ENCODE peak calls at places on chromosomes 12 and 14, in nine cellular contexts. J, V, T, H, B, D, G, X and S are unnamed samples.

GRCh38 chr14:65433646-65434045 is 21.1 kb downstream of the FUT8 start:
- DNase-seq in T (no peak), V (no peak), G (no peak), X (no peak), H (no peak), D (no peak), B (no peak), J (no peak), S (no peak)

GRCh38 chr14:24605435-24606190 is 3.9 kb downstream of the GZMH start:
- DNase-seq in D (peak), V (no peak), T (peak), G (peak), H (peak), B (peak), J (peak), X (peak), S (peak)

GRCh38 chr14:21070610-21071224 is 613 bp downstream of the ARHGEF40 start:
- DNase-seq in B (peak), T (peak), J (no peak), G (peak), X (no peak), D (peak), H (peak), V (peak), S (no peak)

GRCh38 chr12:61538951-61539350 is 721.3 kb upstream of the USP15 start:
- DNase-seq in J (no peak), B (no peak), V (no peak), G (peak), D (no peak), T (no peak), X (no peak), H (no peak), S (peak)

GRCh38 chr14:95034806-95035205 is 122.5 kb downstream of the DICER1 start:
- DNase-seq in D (no peak), T (no peak), V (no peak), H (no peak), G (no peak), B (no peak), X (no peak), J (no peak), S (peak)

GRCh38 chr14:92686411-92686762 is 62.0 kb downstream of the LGMN start:
- DNase-seq in D (no peak), J (no peak), B (no peak), X (no peak), G (no peak), T (no peak), V (no peak), H (no peak), S (no peak)

GRCh38 chr14:24952851-24953666 is 96.9 kb downstream of the STXBP6 start:
- DNase-seq in V (no peak), G (no peak), B (peak), H (no peak), J (no peak), T (peak), D (peak), X (no peak), S (no peak)

GRCh38 chr12:42144174-42144423 is 575 bp downstream of the GXYLT1 start:
- DNase-seq in G (no peak), X (no peak), T (peak), J (no peak), B (no peak), D (no peak), H (peak), V (no peak), S (no peak)

GRCh38 chr14:91744068-91744480 is 12.2 kb upstream of the CATSPERB start:
- DNase-seq in B (no peak), G (no peak), H (no peak), V (no peak), J (no peak), D (peak), X (no peak), T (no peak), S (no peak)

GRCh38 chr12:94184995-94185711 is 36.8 kb downstream of the PLXNC1 start:
- DNase-seq in D (peak), X (no peak), H (no peak), B (no peak), J (no peak), V (no peak), T (no peak), G (no peak), S (no peak)

GRCh38 chr14:100580316-100581227 is 6.6 kb downstream of the BEGAIN start:
- DNase-seq in X (no peak), J (no peak), G (no peak), H (no peak), B (no peak), V (no peak), D (no peak), T (no peak), S (no peak)

GRCh38 chr12:104526320-104526719 is 69.6 kb downstream of the CHST11 start:
- DNase-seq in B (no peak), J (no peak), X (no peak), H (no peak), D (no peak), V (no peak), T (no peak), G (no peak), S (no peak)

GRCh38 chr12:113198286-113198685 is 12.8 kb downstream of the RITA1 start:
- DNase-seq in B (no peak), V (peak), D (no peak), X (no peak), H (no peak), T (no peak), J (no peak), G (no peak), S (no peak)

GRCh38 chr14:95519699-95520098 is 3.2 kb upstream of the SYNE3 start:
- DNase-seq in D (no peak), G (peak), V (peak), X (peak), T (no peak), H (no peak), J (peak), B (no peak), S (peak)

GRCh38 chr12:27781680-27782079 is 1.6 kb upstream of the MANSC4 start:
- DNase-seq in V (peak), H (no peak), T (no peak), B (no peak), X (no peak), J (no peak), D (no peak), G (no peak), S (no peak)

GRCh38 chr12:108394196-108394595 is 55.1 kb upstream of the CMKLR1 start:
- DNase-seq in V (no peak), G (no peak), X (no peak), T (no peak), B (no peak), H (no peak), J (no peak), D (no peak), S (no peak)

GRCh38 chr12:93166891-93167307 is 210.8 kb upstream of the NUDT4 start:
- DNase-seq in T (no peak), B (no peak), X (no peak), D (no peak), G (no peak), H (no peak), V (no peak), J (no peak), S (peak)

GRCh38 chr12:14849664-14850063 is 6.3 kb upstream of the ART4 start:
- DNase-seq in B (no peak), X (no peak), V (peak), D (no peak), H (no peak), T (no peak), G (no peak), J (no peak), S (no peak)

GRCh38 chr14:76715927-76716200 is 45.4 kb upstream of the VASH1 start:
- DNase-seq in T (no peak), J (no peak), X (no peak), D (no peak), B (no peak), G (no peak), H (no peak), V (no peak), S (no peak)

GRCh38 chr12:89192419-89192818 is 159.9 kb downstream of the DUSP6 start:
- DNase-seq in B (peak), H (no peak), G (no peak), D (no peak), J (no peak), X (no peak), V (no peak), T (no peak), S (no peak)

GRCh38 chr12:46557539-46558373 is 185.2 kb upstream of the SLC38A2 start:
- DNase-seq in B (no peak), X (no peak), V (peak), D (no peak), G (no peak), T (no peak), H (no peak), J (no peak), S (no peak)

GRCh38 chr12:105626653-105627052 is 296.2 kb downstream of the C12orf75 start:
- DNase-seq in V (no peak), T (no peak), G (no peak), X (no peak), H (no peak), D (no peak), B (no peak), J (no peak), S (no peak)

GRCh38 chr14:40417777-40418401 is 985.7 kb upstream of the FBXO33 start:
- DNase-seq in G (peak), V (peak), J (no peak), X (no peak), H (peak), D (no peak), B (peak), T (peak), S (peak)

GRCh38 chr12:2646341-2646740 is 148.4 kb upstream of the FKBP4 start:
- DNase-seq in H (no peak), G (no peak), V (no peak), T (no peak), D (no peak), X (no peak), J (no peak), B (no peak), S (no peak)

GRCh38 chr12:27703720-27704452 is 6.7 kb upstream of the MRPS35 start:
- DNase-seq in B (peak), T (peak), H (no peak), X (peak), J (peak), D (peak), V (peak), G (peak), S (peak)

GRCh38 chr14:31927348-31927826 is 149.7 kb upstream of the ARHGAP5 start:
- DNase-seq in B (peak), T (peak), H (no peak), G (no peak), X (no peak), J (no peak), V (peak), D (no peak), S (no peak)

GRCh38 chr12:81181701-81182100 is 103.8 kb downstream of the ACSS3 start:
- DNase-seq in D (no peak), J (no peak), B (no peak), T (no peak), G (no peak), H (no peak), V (no peak), X (no peak), S (no peak)

GRCh38 chr14:22002860-22003284 is 329.3 kb upstream of the OR4E1 start:
- DNase-seq in T (peak), J (peak), B (no peak), X (peak), D (peak), V (no peak), H (no peak), G (peak), S (peak)

GRCh38 chr14:105581551-105582341 is 55.4 kb downstream of the TMEM121 start:
- DNase-seq in D (no peak), H (peak), X (no peak), J (no peak), B (no peak), V (no peak), T (peak), G (no peak), S (peak)